ENCODE peak calls at places on chromosomes 11 and 22, in six cellular contexts. One of them, this sample, is unnamed.

GRCh38 chr11:69617220-69617619 is 23.7 kb upstream of the CCND1 start:
- DNase-seq in RWPE1: no peak
- DNase-seq in Caco-2: no peak
- DNase-seq in H9: no peak
- DNase-seq in neural progenitor cell: no peak
- DNase-seq in GM12865: no peak
- DNase-seq in this sample: no peak

GRCh38 chr11:44382648-44383240 is 72.8 kb upstream of the ALX4 start:
- DNase-seq in Caco-2: no peak
- DNase-seq in H9: no peak
- DNase-seq in GM12865: no peak
- DNase-seq in neural progenitor cell: no peak
- DNase-seq in RWPE1: no peak
- DNase-seq in this sample: no peak

GRCh38 chr11:78946945-78947914 is 372.6 kb upstream of the NARS2 start:
- DNase-seq in Caco-2: no peak
- DNase-seq in GM12865: no peak
- DNase-seq in RWPE1: no peak
- DNase-seq in neural progenitor cell: no peak
- DNase-seq in H9: no peak
- DNase-seq in this sample: no peak

GRCh38 chr11:120343429-120343828 is 7.2 kb downstream of the ARHGEF12 start:
- DNase-seq in RWPE1: no peak
- DNase-seq in neural progenitor cell: no peak
- DNase-seq in Caco-2: no peak
- DNase-seq in GM12865: peak
- DNase-seq in H9: no peak
- DNase-seq in this sample: peak

GRCh38 chr11:133649059-133649458 is 116.8 kb upstream of the OPCML start:
- DNase-seq in RWPE1: no peak
- DNase-seq in H9: no peak
- DNase-seq in neural progenitor cell: no peak
- DNase-seq in Caco-2: no peak
- DNase-seq in GM12865: no peak
- DNase-seq in this sample: no peak

GRCh38 chr11:1970956-1971355 is 23.8 kb downstream of the MRPL23 start:
- DNase-seq in neural progenitor cell: no peak
- DNase-seq in H9: no peak
- DNase-seq in Caco-2: no peak
- DNase-seq in RWPE1: no peak
- DNase-seq in GM12865: no peak
- DNase-seq in this sample: no peak

GRCh38 chr11:58629857-58630256 is 7.4 kb downstream of the CNTF start:
- DNase-seq in RWPE1: peak
- DNase-seq in neural progenitor cell: peak
- DNase-seq in Caco-2: peak
- DNase-seq in GM12865: peak
- DNase-seq in H9: peak
- DNase-seq in this sample: peak

GRCh38 chr11:116189378-116190170 is 583.2 kb downstream of the BUD13 start:
- DNase-seq in neural progenitor cell: peak
- DNase-seq in Caco-2: no peak
- DNase-seq in RWPE1: no peak
- DNase-seq in H9: no peak
- DNase-seq in GM12865: no peak
- DNase-seq in this sample: no peak

GRCh38 chr11:68992743-68993255 is 12.0 kb upstream of the MRGPRD start:
- DNase-seq in H9: no peak
- DNase-seq in Caco-2: no peak
- DNase-seq in GM12865: no peak
- DNase-seq in RWPE1: no peak
- DNase-seq in neural progenitor cell: no peak
- DNase-seq in this sample: no peak

GRCh38 chr11:63012450-63013238 is 3.0 kb downstream of the SLC22A8 start:
- DNase-seq in GM12865: no peak
- DNase-seq in neural progenitor cell: no peak
- DNase-seq in H9: no peak
- DNase-seq in Caco-2: no peak
- DNase-seq in RWPE1: no peak
- DNase-seq in this sample: no peak

GRCh38 chr22:46061431-46062231 is 84.7 kb upstream of the WNT7B start:
- DNase-seq in Caco-2: no peak
- DNase-seq in H9: peak
- DNase-seq in neural progenitor cell: peak
- DNase-seq in GM12865: no peak
- DNase-seq in RWPE1: no peak
- DNase-seq in this sample: no peak

GRCh38 chr11:62708423-62709261 is 1.2 kb downstream of the GNG3 start:
- DNase-seq in H9: peak
- DNase-seq in RWPE1: no peak
- DNase-seq in GM12865: no peak
- DNase-seq in Caco-2: no peak
- DNase-seq in neural progenitor cell: no peak
- DNase-seq in this sample: no peak

GRCh38 chr11:27600656-27601055 is 94.1 kb upstream of the LIN7C start:
- DNase-seq in RWPE1: no peak
- DNase-seq in Caco-2: no peak
- DNase-seq in H9: no peak
- DNase-seq in neural progenitor cell: no peak
- DNase-seq in GM12865: no peak
- DNase-seq in this sample: no peak

GRCh38 chr11:95360382-95360781 is 129.4 kb upstream of the SESN3 start:
- DNase-seq in GM12865: no peak
- DNase-seq in neural progenitor cell: no peak
- DNase-seq in RWPE1: no peak
- DNase-seq in H9: no peak
- DNase-seq in Caco-2: no peak
- DNase-seq in this sample: no peak

GRCh38 chr11:75524576-75525432 is 937 bp downstream of the GDPD5 start:
- DNase-seq in Caco-2: peak
- DNase-seq in RWPE1: no peak
- DNase-seq in H9: peak
- DNase-seq in neural progenitor cell: peak
- DNase-seq in GM12865: no peak
- DNase-seq in this sample: no peak

GRCh38 chr11:15286465-15286864 is 171.7 kb downstream of the INSC start:
- DNase-seq in Caco-2: no peak
- DNase-seq in neural progenitor cell: no peak
- DNase-seq in GM12865: no peak
- DNase-seq in H9: no peak
- DNase-seq in RWPE1: no peak
- DNase-seq in this sample: no peak
- TF ChIP-seq CTCF in Caco-2: no peak
- TF ChIP-seq CTCF in neural progenitor cell: no peak
- TF ChIP-seq CTCF in GM12865: no peak
- TF ChIP-seq CTCF in H9: no peak
- TF ChIP-seq CTCF in RWPE1: no peak
- TF ChIP-seq CTCF in this sample: no peak

GRCh38 chr11:9123595-9124304 is 32.4 kb upstream of the SCUBE2 start:
- DNase-seq in Caco-2: no peak
- DNase-seq in H9: no peak
- DNase-seq in RWPE1: no peak
- DNase-seq in GM12865: no peak
- DNase-seq in neural progenitor cell: no peak
- DNase-seq in this sample: no peak

GRCh38 chr11:9121397-9121796 is 30.0 kb upstream of the SCUBE2 start:
- DNase-seq in GM12865: no peak
- DNase-seq in neural progenitor cell: no peak
- DNase-seq in RWPE1: no peak
- DNase-seq in Caco-2: no peak
- DNase-seq in H9: peak
- DNase-seq in this sample: no peak

GRCh38 chr11:9125185-9125886 is 33.9 kb upstream of the SCUBE2 start:
- DNase-seq in GM12865: no peak
- DNase-seq in neural progenitor cell: no peak
- DNase-seq in RWPE1: no peak
- DNase-seq in H9: no peak
- DNase-seq in Caco-2: no peak
- DNase-seq in this sample: no peak

GRCh38 chr11:9118277-9118676 is 26.9 kb upstream of the SCUBE2 start:
- DNase-seq in H9: no peak
- DNase-seq in neural progenitor cell: no peak
- DNase-seq in Caco-2: no peak
- DNase-seq in GM12865: no peak
- DNase-seq in RWPE1: no peak
- DNase-seq in this sample: no peak

DNA sequence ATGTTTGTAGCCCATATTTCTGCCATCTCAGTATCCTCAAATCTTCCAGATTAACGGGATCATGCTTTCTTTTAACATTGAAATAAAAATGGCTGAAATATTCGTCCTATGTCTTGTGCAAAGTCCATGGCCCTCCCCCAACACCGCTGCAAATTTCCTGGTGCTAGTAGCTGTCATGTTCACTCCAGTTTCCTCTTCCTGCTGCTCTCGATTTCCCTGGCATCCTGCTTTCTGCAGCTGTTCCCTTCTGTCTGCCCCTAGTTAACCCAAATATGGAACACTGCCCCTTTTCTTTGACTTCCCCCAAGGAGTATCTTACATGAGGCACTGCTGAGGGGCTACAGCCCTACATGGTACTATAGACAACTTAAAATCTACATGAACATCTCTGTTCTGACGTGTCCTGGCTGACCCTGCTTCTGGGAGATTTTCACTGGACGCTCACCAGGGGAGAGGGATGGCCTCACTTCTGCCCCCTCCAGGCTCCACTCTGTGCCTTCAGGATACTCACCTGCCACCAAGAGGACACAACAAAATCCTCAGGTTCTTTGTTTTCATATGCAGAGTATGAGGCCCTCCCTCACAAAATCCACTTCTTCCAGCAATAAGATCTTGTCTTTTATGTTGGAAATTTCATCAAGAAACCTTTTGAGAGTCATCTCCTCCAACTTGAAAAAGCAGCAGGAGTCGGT is 29.4 kb upstream of the SCUBE2 start:
- DNase-seq in RWPE1: no peak
- DNase-seq in Caco-2: peak
- DNase-seq in neural progenitor cell: peak
- DNase-seq in H9: peak
- DNase-seq in GM12865: peak
- DNase-seq in this sample: no peak
- TF ChIP-seq CTCF in RWPE1: no peak
- TF ChIP-seq CTCF in Caco-2: peak
- TF ChIP-seq CTCF in neural progenitor cell: peak
- TF ChIP-seq CTCF in H9: peak
- TF ChIP-seq CTCF in GM12865: peak
- TF ChIP-seq CTCF in this sample: no peak

GRCh38 chr22:27377501-27377900 is 424.1 kb downstream of the MN1 start:
- DNase-seq in H9: no peak
- DNase-seq in neural progenitor cell: no peak
- DNase-seq in GM12865: no peak
- DNase-seq in Caco-2: no peak
- DNase-seq in RWPE1: no peak
- DNase-seq in this sample: no peak

GRCh38 chr22:27377901-27378300 is 423.7 kb downstream of the MN1 start:
- DNase-seq in neural progenitor cell: no peak
- DNase-seq in RWPE1: no peak
- DNase-seq in GM12865: no peak
- DNase-seq in H9: no peak
- DNase-seq in Caco-2: no peak
- DNase-seq in this sample: no peak

GRCh38 chr22:27378994-27379393 is 422.6 kb downstream of the MN1 start:
- DNase-seq in Caco-2: no peak
- DNase-seq in H9: no peak
- DNase-seq in neural progenitor cell: no peak
- DNase-seq in RWPE1: no peak
- DNase-seq in GM12865: no peak
- DNase-seq in this sample: no peak

GRCh38 chr22:27380826-27381225 is 420.7 kb downstream of the MN1 start:
- DNase-seq in H9: peak
- DNase-seq in RWPE1: no peak
- DNase-seq in Caco-2: no peak
- DNase-seq in GM12865: no peak
- DNase-seq in neural progenitor cell: no peak
- DNase-seq in this sample: no peak

DNA sequence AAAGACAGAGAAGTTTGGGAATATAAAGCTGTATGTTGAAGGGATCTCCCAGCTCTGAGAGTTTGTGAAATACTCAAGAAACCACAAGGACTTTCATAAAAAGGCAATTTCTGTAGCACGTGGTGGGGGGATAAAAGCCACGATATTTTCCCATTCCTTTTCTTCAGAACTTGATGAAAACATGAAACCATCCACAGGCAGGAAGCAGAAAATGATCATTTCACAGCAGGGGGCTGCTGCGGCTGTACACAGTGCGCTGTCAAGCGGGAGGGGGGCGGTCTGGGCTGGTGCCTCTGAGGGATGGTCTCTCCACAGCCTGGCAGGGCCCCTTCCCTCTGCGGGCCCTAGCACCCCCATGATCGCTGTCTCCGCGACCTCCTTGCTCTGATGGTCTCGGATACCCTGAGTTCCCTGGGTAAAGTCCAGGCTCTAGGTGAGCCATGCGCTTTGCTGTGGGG is 423.2 kb downstream of the MN1 start:
- DNase-seq in neural progenitor cell: peak
- DNase-seq in Caco-2: no peak
- DNase-seq in H9: no peak
- DNase-seq in GM12865: no peak
- DNase-seq in RWPE1: no peak
- DNase-seq in this sample: no peak
- TF ChIP-seq CTCF in neural progenitor cell: no peak
- TF ChIP-seq CTCF in Caco-2: no peak
- TF ChIP-seq CTCF in H9: no peak
- TF ChIP-seq CTCF in GM12865: no peak
- TF ChIP-seq CTCF in RWPE1: no peak
- TF ChIP-seq CTCF in this sample: no peak

GRCh38 chr22:26170112-26170492 is 840 bp downstream of the SEZ6L start:
- DNase-seq in Caco-2: no peak
- DNase-seq in neural progenitor cell: peak
- DNase-seq in GM12865: no peak
- DNase-seq in H9: peak
- DNase-seq in RWPE1: no peak
- DNase-seq in this sample: peak

GRCh38 chr22:26172389-26172990 is 3.2 kb downstream of the SEZ6L start:
- DNase-seq in neural progenitor cell: peak
- DNase-seq in GM12865: peak
- DNase-seq in RWPE1: peak
- DNase-seq in Caco-2: peak
- DNase-seq in H9: peak
- DNase-seq in this sample: peak

GRCh38 chr22:26170795-26171194 is 1.5 kb downstream of the SEZ6L start:
- DNase-seq in H9: peak
- DNase-seq in RWPE1: peak
- DNase-seq in neural progenitor cell: peak
- DNase-seq in Caco-2: peak
- DNase-seq in GM12865: no peak
- DNase-seq in this sample: no peak

GRCh38 chr22:26169312-26170111 is at the start of gene SEZ6L:
- DNase-seq in RWPE1: no peak
- DNase-seq in Caco-2: no peak
- DNase-seq in neural progenitor cell: peak
- DNase-seq in GM12865: peak
- DNase-seq in H9: peak
- DNase-seq in this sample: peak

DNA sequence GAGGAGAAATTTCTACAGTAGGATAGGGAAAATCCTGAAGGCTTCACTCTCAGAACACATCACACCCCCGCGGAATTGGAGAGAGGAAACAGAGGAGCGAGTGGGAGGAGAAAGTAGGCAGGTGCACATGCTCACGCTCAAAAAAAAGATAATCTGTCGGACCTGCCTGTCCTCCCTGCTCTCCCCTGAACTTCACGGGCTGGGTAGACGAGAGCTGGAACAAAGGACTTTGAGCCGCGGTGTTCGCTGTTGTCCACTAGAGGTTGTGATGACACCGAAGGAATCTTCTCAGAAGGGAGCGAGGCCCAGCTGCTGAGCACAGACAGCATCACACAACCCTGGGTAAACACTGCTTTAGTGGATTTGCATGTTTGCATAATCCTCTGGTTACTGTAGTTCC is 5.0 kb downstream of the SEZ6L start:
- DNase-seq in RWPE1: no peak
- DNase-seq in neural progenitor cell: peak
- DNase-seq in GM12865: no peak
- DNase-seq in Caco-2: peak
- DNase-seq in H9: peak
- DNase-seq in this sample: no peak
- TF ChIP-seq CTCF in RWPE1: no peak
- TF ChIP-seq CTCF in neural progenitor cell: peak
- TF ChIP-seq CTCF in GM12865: no peak
- TF ChIP-seq CTCF in Caco-2: peak
- TF ChIP-seq CTCF in H9: peak
- TF ChIP-seq CTCF in this sample: no peak